ENCODE peak calls at places on chromosomes 4 and X, in eight cellular contexts. E is GM23248, Y is left ventricle myocardium inferior, Z is endodermal cell, F is fibroblast of pulmonary artery, X is cardiac muscle cell, A is astrocyte of the cerebellum, N is heart right ventricle. B is an unnamed sample.
A peak's percentile ranks its signal among the peaks of the same experiment; 100 is the strongest.

GRCh38 chr4:88582493-88582892 is 9.8 kb upstream of the HERC3 start:
- DNase-seq in E (peak; percentile 28), Y (no peak), Z (no peak), F (no peak), X (peak; percentile 7), N (no peak), A (no peak), B (peak; percentile 73)

GRCh38 chr4:7214359-7214758 is 22.0 kb downstream of the SORCS2 start:
- DNase-seq in Y (no peak), A (no peak), N (no peak), E (peak; percentile 44), X (no peak), F (no peak), Z (no peak), B (no peak)

GRCh38 chr4:108171541-108172230 is 3.0 kb upstream of the LEF1 start:
- DNase-seq in Z (peak; percentile 76), F (no peak), Y (no peak), N (no peak), A (no peak), E (no peak), X (no peak), B (no peak)

GRCh38 chr4:98694076-98694475 is 35.7 kb upstream of the TSPAN5 start:
- DNase-seq in N (no peak), Z (no peak), A (no peak), X (no peak), E (no peak), Y (no peak), F (no peak), B (peak; percentile 23)

GRCh38 chr4:174753031-174753430 is 76.0 kb downstream of the GLRA3 start:
- DNase-seq in A (no peak), Y (no peak), Z (no peak), F (no peak), E (no peak), N (no peak), X (no peak), B (no peak)

GRCh38 chrX:97474933-97475332 is 591.2 kb downstream of the RPA4 start:
- DNase-seq in X (no peak), E (no peak), Y (no peak), F (no peak), Z (no peak), A (no peak), N (no peak), B (no peak)

GRCh38 chr4:130233377-130234047 is 1137.6 kb downstream of the C4orf33 start:
- DNase-seq in F (peak; percentile 15), A (no peak), X (peak; percentile 6), Z (no peak), N (no peak), Y (no peak), E (no peak), B (no peak)

GRCh38 chr4:121898150-121898549 is 27.9 kb upstream of the BBS7 start:
- DNase-seq in X (no peak), A (no peak), N (no peak), F (no peak), Y (no peak), E (no peak), Z (peak; percentile 54), B (no peak)

GRCh38 chr4:77025643-77026321 is 50.0 kb downstream of the CCNI start:
- DNase-seq in N (no peak), X (peak; percentile 67), Z (no peak), F (no peak), A (no peak), Y (no peak), E (peak; percentile 83), B (no peak)

GRCh38 chr4:2067446-2068197 is 8.5 kb downstream of the NAT8L start:
- DNase-seq in Z (peak; percentile 35), A (no peak), E (no peak), F (no peak), Y (no peak), X (no peak), N (no peak), B (no peak)

GRCh38 chrX:9825966-9826365 is 39.7 kb downstream of the SHROOM2 start:
- DNase-seq in Z (no peak), X (no peak), Y (no peak), A (no peak), F (no peak), E (no peak), N (no peak), B (no peak)

GRCh38 chrX:3743821-3744439 is 30.5 kb upstream of the PRKX start:
- DNase-seq in N (no peak), E (no peak), F (no peak), Z (no peak), X (no peak), A (no peak), Y (no peak), B (no peak)

GRCh38 chrX:35374116-35374515 is 424.0 kb upstream of the MAGEB16 start:
- DNase-seq in N (no peak), A (no peak), Z (no peak), F (no peak), E (no peak), Y (no peak), X (no peak), B (no peak)

GRCh38 chrX:103531002-103531401 is 11.7 kb upstream of the RAB40A start:
- DNase-seq in Z (no peak), N (no peak), X (peak; percentile 82), E (peak; percentile 85), Y (no peak), A (peak; percentile 53), F (peak; percentile 76), B (no peak)

GRCh38 chr4:78396613-78397291 is 154.8 kb upstream of the ANXA3 start:
- DNase-seq in X (no peak), Z (no peak), F (no peak), A (no peak), Y (no peak), N (no peak), E (no peak), B (no peak)

GRCh38 chr4:78395642-78396041 is 155.9 kb upstream of the ANXA3 start:
- DNase-seq in Y (no peak), N (no peak), E (no peak), X (no peak), A (no peak), F (no peak), Z (no peak), B (no peak)

DNA sequence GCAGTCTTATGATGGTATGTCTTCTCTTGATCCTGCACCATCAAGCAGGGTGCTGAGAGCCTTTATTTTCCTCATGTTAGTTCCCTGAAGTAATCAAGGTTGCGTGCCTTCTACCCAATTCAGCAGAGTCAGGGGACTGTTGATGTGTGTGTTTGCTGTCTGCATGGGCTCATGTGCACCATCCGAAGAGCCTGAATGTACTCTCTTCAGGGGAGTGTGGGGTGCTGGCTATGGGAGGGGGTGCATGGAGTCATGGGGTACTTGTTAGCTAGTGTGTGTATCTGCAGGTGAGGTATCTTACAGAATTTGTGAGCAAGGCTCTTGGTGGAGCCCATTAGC is 154.3 kb upstream of the ANXA3 start:
- DNase-seq in Z (no peak), F (no peak), X (no peak), E (no peak), Y (no peak), A (no peak), N (no peak), B (no peak)
- H3K4me3 ChIP-seq in Z (no peak overlapping the region), F (no peak overlapping the region), X (no peak overlapping the region), E (no peak overlapping the region), Y (no peak overlapping the region), A (no peak overlapping the region), N (no peak overlapping the region), B (no peak overlapping the region)

GRCh38 chrX:39613997-39614679 is 483.6 kb downstream of the BCOR start:
- DNase-seq in Z (peak; percentile 79), A (no peak), Y (no peak), X (no peak), N (no peak), F (no peak), E (no peak), B (no peak)

GRCh38 chrX:39616098-39616729 is 481.5 kb downstream of the BCOR start:
- DNase-seq in E (no peak), N (no peak), F (no peak), Z (no peak), A (no peak), Y (no peak), X (peak; percentile 15), B (no peak)

GRCh38 chrX:39614680-39614998 is 483.1 kb downstream of the BCOR start:
- DNase-seq in E (no peak), X (no peak), N (no peak), A (no peak), Z (no peak), F (no peak), Y (no peak), B (no peak)

GRCh38 chrX:39611468-39611867 is 486.3 kb downstream of the BCOR start:
- DNase-seq in E (no peak), A (no peak), Y (no peak), Z (no peak), F (no peak), N (no peak), X (no peak), B (no peak)

GRCh38 chrX:39613508-39613921 is 484.2 kb downstream of the BCOR start:
- DNase-seq in E (peak; percentile 9), Z (peak; percentile 81), X (peak; percentile 28), Y (peak; percentile 35), A (no peak), N (peak; percentile 42), F (peak; percentile 10), B (no peak)
- H3K4me3 ChIP-seq in E (no peak overlapping the region), Z (peak overlapping the region; percentile 67), X (peak overlapping the region; percentile 35), Y (peak overlapping the region; percentile 54), A (peak overlapping the region; percentile 6), N (peak overlapping the region; percentile 41), F (no peak overlapping the region), B (no peak overlapping the region)

GRCh38 chr4:71186257-71186565 is 152.6 kb upstream of the SLC4A4 start:
- DNase-seq in Z (no peak), F (no peak), E (no peak), X (no peak), A (no peak), Y (no peak), N (no peak), B (no peak)
- H3K4me3 ChIP-seq in Z (peak overlapping the region; percentile 82), F (peak overlapping the region; percentile 65), E (peak overlapping the region; percentile 79), X (peak overlapping the region; percentile 82), A (peak overlapping the region; percentile 62), Y (peak overlapping the region; percentile 84), N (peak overlapping the region; percentile 71), B (peak overlapping the region; percentile 44)

GRCh38 chr4:14317351-14317750 is 684.9 kb upstream of the CPEB2 start:
- DNase-seq in X (no peak), N (no peak), A (no peak), Z (no peak), F (no peak), E (no peak), Y (no peak), B (peak; percentile 8)

GRCh38 chr4:14313757-14314156 is 686.2 kb upstream of the BOD1L1 start:
- DNase-seq in Z (no peak), E (no peak), A (no peak), N (no peak), F (no peak), Y (no peak), X (no peak), B (no peak)

GRCh38 chr4:14309429-14309828 is 681.9 kb upstream of the BOD1L1 start:
- DNase-seq in X (no peak), E (no peak), Y (no peak), A (no peak), F (no peak), N (peak; percentile 5), Z (no peak), B (no peak)

DNA sequence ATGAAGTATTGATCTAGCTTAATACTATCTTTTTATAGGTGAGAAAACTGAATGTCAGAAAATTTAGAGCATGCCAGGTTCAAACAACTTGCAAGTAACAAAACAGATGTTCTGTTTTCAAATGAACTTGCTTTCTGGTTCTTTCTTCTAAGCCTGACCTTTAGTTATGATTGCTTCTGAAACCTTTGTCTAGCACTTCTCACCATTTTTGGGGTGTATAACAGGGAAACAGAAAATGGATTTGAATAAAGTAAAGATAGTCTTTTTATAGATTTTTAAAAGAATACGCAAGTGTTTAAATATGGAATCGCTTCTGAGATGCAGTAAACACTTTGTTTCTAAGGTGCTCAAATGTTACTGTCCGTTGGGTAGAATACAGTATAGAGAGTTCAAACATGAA is 687.2 kb upstream of the CPEB2 start:
- DNase-seq in Y (no peak), N (no peak), A (no peak), E (no peak), X (no peak), F (no peak), Z (no peak), B (no peak)
- H3K4me3 ChIP-seq in Y (no peak overlapping the region), N (no peak overlapping the region), A (no peak overlapping the region), E (no peak overlapping the region), X (no peak overlapping the region), F (no peak overlapping the region), Z (no peak overlapping the region), B (no peak overlapping the region)